ENCODE peak calls at places on chromosome 19, in eight cellular contexts. One of them, this sample, is unnamed.

GRCh38 chr19:7534531-7534980 is 961 bp upstream of the PNPLA6 start:
- DNase-seq in CD8-positive, alpha-beta T cell: peak; percentile 39
- DNase-seq in left ventricle myocardium inferior: peak; percentile 63
- DNase-seq in kidney: peak; percentile 90
- DNase-seq in effector memory CD4-positive, alpha-beta T cell: no peak
- DNase-seq in heart right ventricle: peak; percentile 73
- DNase-seq in A549: peak; percentile 78
- DNase-seq in neuronal stem cell: peak; percentile 83
- DNase-seq in this sample: peak; percentile 44

GRCh38 chr19:5128932-5129389 is 160.0 kb downstream of the KDM4B start:
- DNase-seq in heart right ventricle: no peak
- DNase-seq in kidney: no peak
- DNase-seq in A549: no peak
- DNase-seq in neuronal stem cell: no peak
- DNase-seq in effector memory CD4-positive, alpha-beta T cell: no peak
- DNase-seq in left ventricle myocardium inferior: no peak
- DNase-seq in CD8-positive, alpha-beta T cell: no peak
- DNase-seq in this sample: no peak

GRCh38 chr19:39709026-39709872 is 5.0 kb downstream of the LGALS14 start:
- DNase-seq in heart right ventricle: no peak
- DNase-seq in effector memory CD4-positive, alpha-beta T cell: no peak
- DNase-seq in neuronal stem cell: no peak
- DNase-seq in kidney: no peak
- DNase-seq in CD8-positive, alpha-beta T cell: no peak
- DNase-seq in left ventricle myocardium inferior: no peak
- DNase-seq in A549: no peak
- DNase-seq in this sample: no peak

GRCh38 chr19:33809960-33810359 is 13.3 kb downstream of the KCTD15 start:
- DNase-seq in kidney: peak; percentile 56
- DNase-seq in left ventricle myocardium inferior: no peak
- DNase-seq in heart right ventricle: no peak
- DNase-seq in neuronal stem cell: no peak
- DNase-seq in CD8-positive, alpha-beta T cell: no peak
- DNase-seq in A549: peak; percentile 58
- DNase-seq in effector memory CD4-positive, alpha-beta T cell: no peak
- DNase-seq in this sample: no peak

GRCh38 chr19:32651729-32652140 is 23.2 kb downstream of the ANKRD27 start:
- DNase-seq in effector memory CD4-positive, alpha-beta T cell: no peak
- DNase-seq in heart right ventricle: peak; percentile 36
- DNase-seq in kidney: no peak
- DNase-seq in left ventricle myocardium inferior: peak; percentile 55
- DNase-seq in CD8-positive, alpha-beta T cell: no peak
- DNase-seq in A549: peak; percentile 34
- DNase-seq in neuronal stem cell: peak; percentile 37
- DNase-seq in this sample: peak; percentile 37

GRCh38 chr19:44729516-44730033 is 18.9 kb upstream of the BCL3 start:
- DNase-seq in kidney: no peak
- DNase-seq in heart right ventricle: no peak
- DNase-seq in effector memory CD4-positive, alpha-beta T cell: no peak
- DNase-seq in A549: no peak
- DNase-seq in CD8-positive, alpha-beta T cell: no peak
- DNase-seq in neuronal stem cell: no peak
- DNase-seq in left ventricle myocardium inferior: no peak
- DNase-seq in this sample: no peak

GRCh38 chr19:3178973-3179738 is 587 bp downstream of the S1PR4 start:
- DNase-seq in left ventricle myocardium inferior: no peak
- DNase-seq in A549: no peak
- DNase-seq in kidney: peak; percentile 76
- DNase-seq in CD8-positive, alpha-beta T cell: peak; percentile 21
- DNase-seq in heart right ventricle: no peak
- DNase-seq in neuronal stem cell: no peak
- DNase-seq in effector memory CD4-positive, alpha-beta T cell: no peak
- DNase-seq in this sample: no peak

GRCh38 chr19:34136127-34136526 is 36.2 kb upstream of the LSM14A start:
- DNase-seq in effector memory CD4-positive, alpha-beta T cell: no peak
- DNase-seq in kidney: no peak
- DNase-seq in A549: no peak
- DNase-seq in left ventricle myocardium inferior: no peak
- DNase-seq in neuronal stem cell: no peak
- DNase-seq in heart right ventricle: no peak
- DNase-seq in CD8-positive, alpha-beta T cell: no peak
- DNase-seq in this sample: no peak

GRCh38 chr19:58560921-58561320 is 2.5 kb upstream of the UBE2M start:
- DNase-seq in A549: no peak
- DNase-seq in effector memory CD4-positive, alpha-beta T cell: no peak
- DNase-seq in kidney: peak; percentile 65
- DNase-seq in CD8-positive, alpha-beta T cell: no peak
- DNase-seq in heart right ventricle: no peak
- DNase-seq in neuronal stem cell: no peak
- DNase-seq in left ventricle myocardium inferior: no peak
- DNase-seq in this sample: no peak

GRCh38 chr19:19538077-19538764 is at the start of gene CILP2:
- DNase-seq in effector memory CD4-positive, alpha-beta T cell: no peak
- DNase-seq in CD8-positive, alpha-beta T cell: peak; percentile 48
- DNase-seq in heart right ventricle: no peak
- DNase-seq in A549: no peak
- DNase-seq in kidney: peak; percentile 84
- DNase-seq in neuronal stem cell: peak; percentile 50
- DNase-seq in left ventricle myocardium inferior: peak; percentile 49
- DNase-seq in this sample: no peak

GRCh38 chr19:16442386-16443276 is 29.1 kb downstream of the EPS15L1 start:
- DNase-seq in effector memory CD4-positive, alpha-beta T cell: no peak
- DNase-seq in left ventricle myocardium inferior: peak; percentile 61
- DNase-seq in heart right ventricle: peak; percentile 38
- DNase-seq in neuronal stem cell: no peak
- DNase-seq in A549: no peak
- DNase-seq in kidney: no peak
- DNase-seq in CD8-positive, alpha-beta T cell: no peak
- DNase-seq in this sample: peak; percentile 56

GRCh38 chr19:51690359-51691121 is 2.6 kb upstream of the SPACA6 start:
- DNase-seq in effector memory CD4-positive, alpha-beta T cell: peak; percentile 67
- DNase-seq in CD8-positive, alpha-beta T cell: peak; percentile 37
- DNase-seq in heart right ventricle: peak; percentile 75
- DNase-seq in left ventricle myocardium inferior: peak; percentile 66
- DNase-seq in kidney: peak; percentile 89
- DNase-seq in neuronal stem cell: peak; percentile 85
- DNase-seq in A549: peak; percentile 92
- DNase-seq in this sample: peak; percentile 7

GRCh38 chr19:32750441-32751055 is 31.0 kb downstream of the TDRD12 start:
- DNase-seq in CD8-positive, alpha-beta T cell: no peak
- DNase-seq in A549: no peak
- DNase-seq in kidney: no peak
- DNase-seq in left ventricle myocardium inferior: no peak
- DNase-seq in heart right ventricle: no peak
- DNase-seq in effector memory CD4-positive, alpha-beta T cell: no peak
- DNase-seq in neuronal stem cell: no peak
- DNase-seq in this sample: no peak

GRCh38 chr19:2081873-2082810 is 14.0 kb downstream of the MOB3A start:
- DNase-seq in kidney: peak; percentile 73
- DNase-seq in heart right ventricle: no peak
- DNase-seq in neuronal stem cell: no peak
- DNase-seq in CD8-positive, alpha-beta T cell: peak; percentile 64
- DNase-seq in effector memory CD4-positive, alpha-beta T cell: peak; percentile 50
- DNase-seq in left ventricle myocardium inferior: no peak
- DNase-seq in A549: no peak
- DNase-seq in this sample: no peak

GRCh38 chr19:1956868-1957492 is 16.0 kb downstream of the CSNK1G2 start:
- DNase-seq in CD8-positive, alpha-beta T cell: no peak
- DNase-seq in kidney: peak; percentile 63
- DNase-seq in heart right ventricle: no peak
- DNase-seq in neuronal stem cell: no peak
- DNase-seq in left ventricle myocardium inferior: peak; percentile 42
- DNase-seq in effector memory CD4-positive, alpha-beta T cell: no peak
- DNase-seq in A549: no peak
- DNase-seq in this sample: no peak

GRCh38 chr19:48603449-48603848 is 3.1 kb upstream of the SPACA4 start:
- DNase-seq in kidney: no peak
- DNase-seq in effector memory CD4-positive, alpha-beta T cell: no peak
- DNase-seq in left ventricle myocardium inferior: no peak
- DNase-seq in heart right ventricle: no peak
- DNase-seq in neuronal stem cell: no peak
- DNase-seq in CD8-positive, alpha-beta T cell: no peak
- DNase-seq in A549: no peak
- DNase-seq in this sample: no peak

GRCh38 chr19:35170359-35171061 is 16.0 kb downstream of the FXYD5 start:
- DNase-seq in CD8-positive, alpha-beta T cell: no peak
- DNase-seq in effector memory CD4-positive, alpha-beta T cell: no peak
- DNase-seq in A549: no peak
- DNase-seq in left ventricle myocardium inferior: no peak
- DNase-seq in neuronal stem cell: no peak
- DNase-seq in heart right ventricle: no peak
- DNase-seq in kidney: no peak
- DNase-seq in this sample: no peak

GRCh38 chr19:5954293-5954692 is 23.6 kb downstream of the RANBP3 start:
- DNase-seq in kidney: peak; percentile 20
- DNase-seq in effector memory CD4-positive, alpha-beta T cell: no peak
- DNase-seq in CD8-positive, alpha-beta T cell: no peak
- DNase-seq in left ventricle myocardium inferior: no peak
- DNase-seq in A549: no peak
- DNase-seq in heart right ventricle: no peak
- DNase-seq in neuronal stem cell: no peak
- DNase-seq in this sample: no peak

GRCh38 chr19:15922021-15922420 is 12.3 kb downstream of the CYP4F11 start:
- DNase-seq in heart right ventricle: no peak
- DNase-seq in kidney: no peak
- DNase-seq in CD8-positive, alpha-beta T cell: no peak
- DNase-seq in neuronal stem cell: no peak
- DNase-seq in left ventricle myocardium inferior: no peak
- DNase-seq in effector memory CD4-positive, alpha-beta T cell: no peak
- DNase-seq in A549: no peak
- DNase-seq in this sample: no peak

GRCh38 chr19:18414504-18415176 is 4.6 kb upstream of the SSBP4 start:
- DNase-seq in A549: peak; percentile 65
- DNase-seq in left ventricle myocardium inferior: peak; percentile 31
- DNase-seq in effector memory CD4-positive, alpha-beta T cell: no peak
- DNase-seq in neuronal stem cell: no peak
- DNase-seq in kidney: peak; percentile 83
- DNase-seq in CD8-positive, alpha-beta T cell: no peak
- DNase-seq in heart right ventricle: no peak
- DNase-seq in this sample: peak; percentile 53
- H3K27ac ChIP-seq in A549: peak overlapping the region; percentile 96
- H3K27ac ChIP-seq in left ventricle myocardium inferior: peak overlapping the region; percentile 99
- H3K27ac ChIP-seq in effector memory CD4-positive, alpha-beta T cell: no peak overlapping the region
- H3K27ac ChIP-seq in neuronal stem cell: no peak overlapping the region
- H3K27ac ChIP-seq in kidney: peak overlapping the region; percentile 95
- H3K27ac ChIP-seq in CD8-positive, alpha-beta T cell: no peak overlapping the region
- H3K27ac ChIP-seq in heart right ventricle: peak overlapping the region; percentile 99
- H3K27ac ChIP-seq in this sample: peak overlapping the region; percentile 51

GRCh38 chr19:9565900-9566705 is 18.2 kb downstream of the ZNF121 start:
- DNase-seq in left ventricle myocardium inferior: no peak
- DNase-seq in neuronal stem cell: no peak
- DNase-seq in A549: peak; percentile 53
- DNase-seq in heart right ventricle: no peak
- DNase-seq in CD8-positive, alpha-beta T cell: no peak
- DNase-seq in kidney: no peak
- DNase-seq in effector memory CD4-positive, alpha-beta T cell: no peak
- DNase-seq in this sample: no peak

GRCh38 chr19:9566729-9567128 is 17.6 kb downstream of the ZNF121 start:
- DNase-seq in A549: peak; percentile 17
- DNase-seq in effector memory CD4-positive, alpha-beta T cell: no peak
- DNase-seq in heart right ventricle: no peak
- DNase-seq in left ventricle myocardium inferior: no peak
- DNase-seq in CD8-positive, alpha-beta T cell: no peak
- DNase-seq in kidney: no peak
- DNase-seq in neuronal stem cell: no peak
- DNase-seq in this sample: no peak

GRCh38 chr19:9570255-9570654 is 14.0 kb downstream of the ZNF121 start:
- DNase-seq in kidney: no peak
- DNase-seq in left ventricle myocardium inferior: no peak
- DNase-seq in CD8-positive, alpha-beta T cell: no peak
- DNase-seq in heart right ventricle: no peak
- DNase-seq in effector memory CD4-positive, alpha-beta T cell: no peak
- DNase-seq in neuronal stem cell: no peak
- DNase-seq in A549: no peak
- DNase-seq in this sample: no peak
- H3K9me3 ChIP-seq in kidney: peaks cover 86% of the 10 kb centered on the region
- H3K9me3 ChIP-seq in left ventricle myocardium inferior: peaks cover 100% of the 10 kb centered on the region
- H3K9me3 ChIP-seq in CD8-positive, alpha-beta T cell: peaks cover 58% of the 10 kb centered on the region
- H3K9me3 ChIP-seq in heart right ventricle: peaks cover 100% of the 10 kb centered on the region
- H3K9me3 ChIP-seq in effector memory CD4-positive, alpha-beta T cell: peaks cover 44% of the 10 kb centered on the region
- H3K9me3 ChIP-seq in neuronal stem cell: peaks cover 59% of the 10 kb centered on the region
- H3K9me3 ChIP-seq in A549: peaks cover 95% of the 10 kb centered on the region
- H3K9me3 ChIP-seq in this sample: peaks cover 11% of the 10 kb centered on the region

GRCh38 chr19:14370169-14370998 is 10.9 kb upstream of the ADGRE5 start:
- DNase-seq in left ventricle myocardium inferior: no peak
- DNase-seq in heart right ventricle: no peak
- DNase-seq in effector memory CD4-positive, alpha-beta T cell: no peak
- DNase-seq in kidney: no peak
- DNase-seq in A549: no peak
- DNase-seq in neuronal stem cell: no peak
- DNase-seq in CD8-positive, alpha-beta T cell: peak; percentile 59
- DNase-seq in this sample: no peak

GRCh38 chr19:14369399-14370168 is 11.7 kb upstream of the ADGRE5 start:
- DNase-seq in A549: no peak
- DNase-seq in kidney: peak; percentile 85
- DNase-seq in heart right ventricle: peak; percentile 50
- DNase-seq in neuronal stem cell: no peak
- DNase-seq in effector memory CD4-positive, alpha-beta T cell: peak; percentile 91
- DNase-seq in CD8-positive, alpha-beta T cell: peak; percentile 82
- DNase-seq in left ventricle myocardium inferior: no peak
- DNase-seq in this sample: no peak

GRCh38 chr19:14366529-14366928 is 14.7 kb upstream of the ADGRE5 start:
- DNase-seq in left ventricle myocardium inferior: peak; percentile 58
- DNase-seq in heart right ventricle: peak; percentile 44
- DNase-seq in effector memory CD4-positive, alpha-beta T cell: peak; percentile 82
- DNase-seq in kidney: peak; percentile 82
- DNase-seq in A549: peak; percentile 84
- DNase-seq in neuronal stem cell: no peak
- DNase-seq in CD8-positive, alpha-beta T cell: peak; percentile 93
- DNase-seq in this sample: peak; percentile 98

GRCh38 chr19:14368011-14368513 is 13.2 kb upstream of the ADGRE5 start:
- DNase-seq in A549: no peak
- DNase-seq in CD8-positive, alpha-beta T cell: no peak
- DNase-seq in effector memory CD4-positive, alpha-beta T cell: no peak
- DNase-seq in left ventricle myocardium inferior: no peak
- DNase-seq in heart right ventricle: no peak
- DNase-seq in kidney: no peak
- DNase-seq in neuronal stem cell: no peak
- DNase-seq in this sample: peak; percentile 63

GRCh38 chr19:14367016-14367415 is 14.2 kb upstream of the ADGRE5 start:
- DNase-seq in effector memory CD4-positive, alpha-beta T cell: no peak
- DNase-seq in neuronal stem cell: no peak
- DNase-seq in heart right ventricle: no peak
- DNase-seq in A549: no peak
- DNase-seq in CD8-positive, alpha-beta T cell: no peak
- DNase-seq in left ventricle myocardium inferior: no peak
- DNase-seq in kidney: no peak
- DNase-seq in this sample: no peak
- H3K4me1 ChIP-seq in effector memory CD4-positive, alpha-beta T cell: peaks cover 59% of the 10 kb centered on the region
- H3K4me1 ChIP-seq in neuronal stem cell: peaks cover 18% of the 10 kb centered on the region
- H3K4me1 ChIP-seq in heart right ventricle: peaks cover 17% of the 10 kb centered on the region
- H3K4me1 ChIP-seq in A549: peaks cover 11% of the 10 kb centered on the region
- H3K4me1 ChIP-seq in CD8-positive, alpha-beta T cell: peaks cover 82% of the 10 kb centered on the region
- H3K4me1 ChIP-seq in left ventricle myocardium inferior: peaks cover 35% of the 10 kb centered on the region
- H3K4me1 ChIP-seq in kidney: no peaks in the 10 kb centered on the region
- H3K4me1 ChIP-seq in this sample: no peaks in the 10 kb centered on the region

DNA sequence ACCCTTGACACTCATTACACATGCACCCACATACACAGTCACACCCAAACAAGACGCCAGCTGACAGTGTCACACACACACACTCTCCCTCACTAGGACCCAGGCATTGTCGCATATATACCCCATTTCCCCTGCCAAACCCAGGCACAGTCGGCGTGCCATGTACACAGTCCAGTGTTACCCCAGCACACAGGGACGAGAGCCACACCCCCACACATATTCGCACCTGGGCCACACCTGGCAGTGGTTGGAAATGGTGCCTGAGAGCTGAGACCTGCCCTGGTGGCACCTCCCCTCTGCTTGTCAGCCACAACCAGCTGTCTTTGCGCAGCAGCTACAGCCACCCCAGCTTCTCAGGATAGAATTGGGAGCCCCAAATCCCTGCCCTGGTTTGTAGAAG is 9.0 kb downstream of the NFIX start:
- DNase-seq in neuronal stem cell: no peak
- DNase-seq in A549: no peak
- DNase-seq in heart right ventricle: no peak
- DNase-seq in left ventricle myocardium inferior: no peak
- DNase-seq in kidney: no peak
- DNase-seq in effector memory CD4-positive, alpha-beta T cell: no peak
- DNase-seq in CD8-positive, alpha-beta T cell: no peak
- DNase-seq in this sample: peak; percentile 74
- H3K27ac ChIP-seq in neuronal stem cell: no peak overlapping the region
- H3K27ac ChIP-seq in A549: no peak overlapping the region
- H3K27ac ChIP-seq in heart right ventricle: no peak overlapping the region
- H3K27ac ChIP-seq in left ventricle myocardium inferior: peak overlapping the region; percentile 95
- H3K27ac ChIP-seq in kidney: no peak overlapping the region
- H3K27ac ChIP-seq in effector memory CD4-positive, alpha-beta T cell: no peak overlapping the region
- H3K27ac ChIP-seq in CD8-positive, alpha-beta T cell: no peak overlapping the region
- H3K27ac ChIP-seq in this sample: no peak overlapping the region

This sample was measured in small intestine.